ENCODE peak calls at places on chromosomes 4 and X, in four cellular contexts. K is cardiac muscle cell, W is PC-9, T is PC-3. A is an unnamed sample.

GRCh38 chrX:2848806-2849420 is 20.2 kb downstream of the GYG2 start:
- DNase-seq in K (peak), W (no peak), T (peak), A (no peak)

GRCh38 chr4:94507708-94508107 is 56.0 kb downstream of the PDLIM5 start:
- DNase-seq in K (peak), W (peak), T (peak), A (no peak)

GRCh38 chr4:37243722-37244582 is 591 bp upstream of the NWD2 start:
- DNase-seq in K (peak), W (no peak), T (no peak), A (no peak)

GRCh38 chr4:128635141-128635911 is 174.2 kb upstream of the JADE1 start:
- DNase-seq in K (peak), W (no peak), T (no peak), A (no peak)

GRCh38 chr4:151207186-151207585 is 69.8 kb upstream of the PRSS48 start:
- DNase-seq in K (no peak), W (no peak), T (no peak), A (no peak)

GRCh38 chr4:8919651-8920288 is 48.1 kb upstream of the HMX1 start:
- DNase-seq in K (no peak), W (no peak), T (no peak), A (no peak)

GRCh38 chrX:77597090-77597489 is 149.9 kb downstream of the FGF16 start:
- DNase-seq in K (peak), W (no peak), T (peak), A (no peak)

GRCh38 chr4:103375278-103375677 is 177.1 kb upstream of the CENPE start:
- DNase-seq in K (no peak), W (no peak), T (peak), A (no peak)

GRCh38 chr4:153438916-153439756 is 27.0 kb upstream of the TMEM131L start:
- DNase-seq in K (no peak), W (no peak), T (no peak), A (no peak)
- H3K27ac ChIP-seq in K (peak), W (no peak), T (no peak), A (peak)

GRCh38 chr4:26493461-26493860 is 3.2 kb upstream of the CCKAR start:
- DNase-seq in K (no peak), W (no peak), T (no peak), A (no peak)

GRCh38 chr4:26491449-26492170 is 1.3 kb upstream of the CCKAR start:
- DNase-seq in K (no peak), W (no peak), T (no peak), A (no peak)

GRCh38 chr4:26490111-26490979 is at the start of gene CCKAR:
- DNase-seq in K (no peak), W (no peak), T (no peak), A (no peak)

GRCh38 chr4:26490980-26491284 is 648 bp upstream of the CCKAR start:
- DNase-seq in K (no peak), W (no peak), T (no peak), A (no peak)

GRCh38 chr4:26496207-26496783 is 6.0 kb upstream of the CCKAR start:
- DNase-seq in K (no peak), W (no peak), T (no peak), A (no peak)
- TF ChIP-seq CTCF in K (no peak), W (no peak), T (no peak), A (no peak)

GRCh38 chr4:38855466-38855865 is 1.2 kb downstream of the TLR6 start:
- DNase-seq in K (no peak), W (no peak), T (no peak), A (no peak)

GRCh38 chr4:38856046-38856445 is 571 bp downstream of the TLR6 start:
- DNase-seq in K (no peak), W (no peak), T (no peak), A (no peak)

GRCh38 chr4:38857354-38858096 is 908 bp upstream of the TLR6 start:
- DNase-seq in K (no peak), W (peak), T (peak), A (no peak)

GRCh38 chr4:38858097-38858420 is 1.4 kb upstream of the TLR6 start:
- DNase-seq in K (no peak), W (no peak), T (no peak), A (no peak)

DNA sequence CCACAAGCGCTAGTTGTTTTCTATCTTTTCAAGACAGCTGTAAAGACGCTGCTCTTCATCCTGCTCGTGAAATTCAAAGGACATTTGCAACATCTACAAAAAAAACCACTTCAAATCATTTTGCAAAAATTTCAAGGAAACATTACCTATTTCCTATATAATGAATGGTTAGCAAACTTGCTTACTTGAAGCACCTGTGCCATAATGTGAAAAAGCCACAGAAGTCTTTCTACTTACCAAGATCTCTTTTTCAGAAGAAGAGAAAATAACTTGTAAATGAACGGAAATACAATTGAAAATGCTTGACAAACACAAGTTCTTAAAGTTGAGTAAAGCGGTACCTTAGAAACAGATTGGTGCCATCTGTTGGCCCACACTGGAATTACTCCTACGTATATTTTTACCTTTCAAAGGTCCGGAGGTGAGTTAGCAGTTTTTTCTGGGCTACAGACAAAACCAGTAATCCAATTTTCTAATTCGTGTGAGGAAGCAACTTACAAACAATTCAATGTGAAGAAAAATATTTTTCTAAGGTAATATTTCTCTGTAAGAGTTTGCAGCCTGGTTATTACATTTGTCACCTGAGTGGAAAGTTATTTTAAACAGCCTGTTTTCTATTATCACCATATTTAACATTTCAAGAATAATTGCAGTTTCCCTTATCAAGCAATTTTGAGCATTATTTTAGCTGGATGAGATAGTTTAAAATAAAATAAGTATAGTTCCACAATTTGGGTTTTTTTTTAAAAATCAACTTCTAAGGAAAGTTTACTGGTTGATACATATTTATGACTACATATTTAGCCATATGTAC is at the start of gene TLR6:
- DNase-seq in K (peak), W (peak), T (peak), A (peak)
- H3K27ac ChIP-seq in K (no peak), W (peak), T (peak), A (peak)

GRCh38 chr4:168857009-168857408 is 153.0 kb downstream of the CBR4 start:
- DNase-seq in K (no peak), W (no peak), T (no peak), A (no peak)
- TF ChIP-seq CTCF in K (no peak), W (no peak), T (no peak), A (no peak)

DNA sequence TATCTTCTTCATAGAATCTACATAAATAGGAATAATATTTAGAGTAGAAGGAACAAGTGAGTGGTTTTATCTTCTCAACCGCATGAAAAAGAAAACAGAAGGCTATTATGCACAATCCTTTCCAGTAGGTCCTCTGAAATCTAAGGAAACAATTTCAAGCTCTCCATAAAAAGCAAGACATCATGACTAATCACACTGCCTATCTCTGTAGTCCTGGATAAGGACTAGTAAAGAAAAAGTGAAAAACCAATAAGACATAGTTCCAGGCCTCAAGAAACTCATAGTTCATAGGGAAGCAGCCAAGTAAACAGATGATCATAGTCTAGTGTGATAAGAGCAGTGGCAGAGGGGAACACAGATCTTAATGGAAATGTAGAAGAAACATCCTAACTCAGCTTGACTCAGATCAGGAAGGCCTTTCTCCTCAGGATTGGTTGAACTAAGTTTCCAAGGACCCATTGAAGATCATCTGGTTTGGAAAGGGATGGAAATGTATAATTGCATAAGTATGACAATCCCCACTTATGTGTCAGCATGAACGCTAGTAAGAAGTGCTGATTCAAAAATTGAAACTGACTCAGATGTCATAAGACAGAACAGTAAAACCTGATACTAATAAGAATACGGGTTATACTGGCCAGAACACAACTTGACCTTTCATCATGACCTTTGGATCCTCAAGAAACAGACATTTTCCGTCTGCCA is 155.3 kb downstream of the GRIA3 start:
- DNase-seq in K (no peak), W (no peak), T (peak), A (no peak)
- H3K27ac ChIP-seq in K (no peak), W (no peak), T (peak), A (no peak)

GRCh38 chr4:106136777-106137331 is 179.2 kb downstream of the TBCK start:
- DNase-seq in K (no peak), W (no peak), T (no peak), A (no peak)

GRCh38 chr4:106142616-106143015 is 173.4 kb downstream of the TBCK start:
- DNase-seq in K (no peak), W (no peak), T (no peak), A (no peak)

DNA sequence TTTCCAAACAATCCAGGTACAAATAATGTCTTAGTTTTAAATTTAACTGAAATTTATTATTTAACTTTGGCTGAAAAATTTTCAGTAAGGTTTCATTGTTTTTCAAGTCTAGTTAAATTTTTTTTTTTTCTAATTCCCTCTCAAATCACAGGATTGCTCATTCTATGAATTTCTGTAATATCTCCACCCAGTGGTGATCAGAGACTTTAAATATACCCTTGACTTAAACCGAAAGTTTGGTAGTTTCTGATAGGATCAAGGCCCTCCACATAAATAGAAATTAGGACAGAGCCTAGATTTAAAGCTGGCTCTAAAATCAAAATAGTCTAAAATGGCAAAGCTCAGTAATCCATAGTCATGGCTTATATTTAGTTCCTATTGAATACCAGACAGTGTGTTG is 175.4 kb downstream of the TBCK start:
- DNase-seq in K (no peak), W (no peak), T (peak), A (no peak)
- TF ChIP-seq CTCF in K (no peak), W (no peak), T (peak), A (no peak)

GRCh38 chr4:7095611-7096155 is 27.8 kb upstream of the GRPEL1 start:
- DNase-seq in K (no peak), W (no peak), T (no peak), A (no peak)
- H3K27ac ChIP-seq in K (no peak), W (no peak), T (no peak), A (no peak)

GRCh38 chr4:83040269-83040668 is 5.3 kb downstream of the COPS4 start:
- DNase-seq in K (no peak), W (no peak), T (no peak), A (no peak)
- TF ChIP-seq CTCF in K (no peak), W (no peak), T (no peak), A (no peak)

GRCh38 chr4:2794707-2795557 is 2.0 kb downstream of the SH3BP2 start:
- DNase-seq in K (no peak), W (no peak), T (no peak), A (no peak)
- H3K27ac ChIP-seq in K (no peak), W (no peak), T (peak), A (no peak)

A was measured in CD4-positive, alpha-beta T cell.